ENCODE peak calls at places on chromosomes 7 and 10, in eight cellular contexts. R, Q, F, O, J, B, I and P are unnamed samples.

GRCh38 chr10:82394122-82394521 is 519.1 kb downstream of the NRG3 start:
- DNase-seq in R (no peak), J (no peak), F (peak; percentile 26), Q (no peak), O (peak; percentile 27), B (no peak), I (no peak), P (no peak)

GRCh38 chr7:24035653-24036414 is 248.2 kb upstream of the NPY start:
- DNase-seq in Q (no peak), J (no peak), I (no peak), R (no peak), B (no peak), F (no peak), O (no peak), P (no peak)

GRCh38 chr10:2488606-2489005 is 578.7 kb upstream of the PFKP start:
- DNase-seq in B (no peak), R (no peak), O (no peak), I (no peak), J (no peak), Q (no peak), F (no peak), P (no peak)

GRCh38 chr7:22361795-22362194 is 4.8 kb upstream of the RAPGEF5 start:
- DNase-seq in O (no peak), F (no peak), J (peak; percentile 2), B (peak; percentile 47), I (no peak), Q (no peak), R (no peak), P (no peak)

GRCh38 chr7:96346291-96346953 is 24.5 kb upstream of the SLC25A13 start:
- DNase-seq in F (no peak), R (no peak), I (no peak), J (no peak), Q (no peak), B (no peak), O (no peak), P (no peak)

GRCh38 chr7:80134536-80135305 is at the start of gene GNAI1:
- DNase-seq in F (peak; percentile 50), I (peak; percentile 26), Q (peak; percentile 60), B (peak; percentile 94), R (no peak), J (peak; percentile 74), O (peak; percentile 98), P (peak; percentile 81)

GRCh38 chr7:143345428-143345900 is 17.0 kb downstream of the FAM131B start:
- DNase-seq in R (no peak), F (no peak), B (peak; percentile 19), I (no peak), J (peak; percentile 32), Q (peak; percentile 73), O (peak; percentile 71), P (no peak)

GRCh38 chr10:93073539-93074136 is at the start of gene CYP26A1:
- DNase-seq in F (no peak), R (no peak), O (peak; percentile 64), Q (no peak), J (no peak), B (peak; percentile 45), I (no peak), P (no peak)

GRCh38 chr7:31699050-31699449 is 12.0 kb downstream of the PPP1R17 start:
- DNase-seq in J (no peak), R (no peak), I (no peak), B (no peak), Q (no peak), O (no peak), F (no peak), P (no peak)

GRCh38 chr10:53765311-53765710 is 992.7 kb upstream of the MBL2 start:
- DNase-seq in R (no peak), F (no peak), I (no peak), B (peak; percentile 75), O (no peak), Q (no peak), J (no peak), P (no peak)

DNA sequence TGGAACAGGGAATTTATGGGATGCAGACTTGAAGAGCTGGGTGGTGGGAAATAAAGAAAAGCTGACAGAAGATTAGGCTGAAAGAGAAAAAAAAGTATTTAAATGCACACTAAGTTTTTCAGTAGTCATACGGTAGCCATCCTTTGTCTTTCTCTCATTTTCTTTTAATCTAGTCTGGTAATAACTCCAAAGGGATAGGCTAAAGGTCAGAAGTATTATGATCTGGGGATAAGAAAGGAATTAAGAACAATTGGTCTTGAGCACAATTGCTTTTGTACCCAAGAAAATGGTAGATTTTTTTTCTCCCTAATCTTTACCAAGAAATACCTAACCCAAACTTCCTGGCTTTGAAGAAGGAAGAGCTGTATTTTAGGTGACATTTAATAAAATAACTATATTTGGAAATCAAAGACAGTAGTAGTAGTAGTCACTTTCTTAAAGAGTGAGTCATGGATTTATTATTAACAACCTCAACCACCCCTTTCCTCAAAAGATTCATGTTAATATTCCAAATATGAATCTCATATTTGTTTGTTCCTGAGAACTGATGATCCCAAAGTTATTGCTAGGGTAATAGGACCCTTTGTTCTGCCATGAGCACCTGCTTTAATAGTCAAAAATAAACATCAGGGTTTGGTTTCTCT is 120.2 kb upstream of the ODAD2 start:
- DNase-seq in O (no peak), F (no peak), J (no peak), I (no peak), Q (no peak), R (no peak), B (no peak), P (no peak)
- TF ChIP-seq CTCF in O (no peak), F (no peak), J (no peak), I (no peak), Q (no peak), R (no peak), B (no peak), P (no peak)

GRCh38 chr10:60981012-60981411 is 37.0 kb upstream of the RHOBTB1 start:
- DNase-seq in F (no peak), I (no peak), O (no peak), B (no peak), R (no peak), Q (no peak), J (peak; percentile 6), P (no peak)

GRCh38 chr10:60979667-60980104 is 35.7 kb upstream of the RHOBTB1 start:
- DNase-seq in O (no peak), B (no peak), Q (no peak), I (no peak), F (no peak), R (no peak), J (no peak), P (no peak)

GRCh38 chr10:60976687-60977086 is 32.7 kb upstream of the RHOBTB1 start:
- DNase-seq in B (no peak), Q (no peak), O (no peak), I (no peak), R (no peak), J (no peak), F (no peak), P (no peak)

GRCh38 chr10:60977161-60978128 is 33.5 kb upstream of the RHOBTB1 start:
- DNase-seq in Q (no peak), R (no peak), B (no peak), O (no peak), I (no peak), F (no peak), J (no peak), P (no peak)

DNA sequence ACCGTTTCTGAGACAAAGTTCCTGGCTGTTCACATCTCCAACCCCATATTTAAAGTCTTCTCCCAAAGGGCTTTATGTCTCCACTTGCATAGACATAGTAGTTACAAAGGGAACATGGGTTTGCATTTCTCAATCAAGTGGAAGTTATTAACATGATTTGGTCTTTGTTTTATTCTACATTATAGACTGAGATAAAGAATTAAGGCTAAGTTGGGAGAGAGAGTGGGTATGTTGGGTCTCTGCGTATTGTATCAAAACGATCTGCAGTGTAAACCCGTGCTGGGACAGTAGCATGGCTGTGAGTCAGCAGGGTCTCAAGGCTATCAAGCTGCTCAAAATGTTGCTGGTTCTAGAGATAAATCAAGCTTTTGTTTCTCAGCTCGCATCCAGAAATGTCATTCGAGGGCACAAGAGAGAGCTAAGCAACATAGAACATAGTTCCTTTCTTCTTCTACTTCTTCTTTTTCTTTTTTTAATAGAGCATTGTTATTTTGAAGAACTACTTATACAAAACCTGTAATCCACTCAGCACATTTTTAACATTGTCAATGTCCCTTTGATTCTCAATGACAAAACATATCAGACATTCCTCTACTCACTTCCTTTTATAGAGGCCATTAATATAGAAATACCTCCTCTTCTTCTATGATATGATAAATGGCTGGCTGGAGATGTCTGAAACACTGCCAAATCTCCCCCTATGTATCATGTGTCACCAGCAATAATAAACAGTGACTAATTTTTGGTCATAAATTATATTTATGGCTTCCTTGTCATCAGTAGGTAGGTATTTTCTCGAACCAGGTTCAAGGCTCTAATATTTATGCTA is 34.5 kb upstream of the RHOBTB1 start:
- DNase-seq in Q (peak; percentile 54), J (peak; percentile 38), F (no peak), B (peak; percentile 48), R (no peak), I (no peak), O (no peak), P (no peak)
- H3K4me3 ChIP-seq in Q (no peak overlapping the region), J (no peak overlapping the region), F (no peak overlapping the region), B (no peak overlapping the region), R (no peak overlapping the region), I (no peak overlapping the region), O (no peak overlapping the region), P (no peak overlapping the region)

DNA sequence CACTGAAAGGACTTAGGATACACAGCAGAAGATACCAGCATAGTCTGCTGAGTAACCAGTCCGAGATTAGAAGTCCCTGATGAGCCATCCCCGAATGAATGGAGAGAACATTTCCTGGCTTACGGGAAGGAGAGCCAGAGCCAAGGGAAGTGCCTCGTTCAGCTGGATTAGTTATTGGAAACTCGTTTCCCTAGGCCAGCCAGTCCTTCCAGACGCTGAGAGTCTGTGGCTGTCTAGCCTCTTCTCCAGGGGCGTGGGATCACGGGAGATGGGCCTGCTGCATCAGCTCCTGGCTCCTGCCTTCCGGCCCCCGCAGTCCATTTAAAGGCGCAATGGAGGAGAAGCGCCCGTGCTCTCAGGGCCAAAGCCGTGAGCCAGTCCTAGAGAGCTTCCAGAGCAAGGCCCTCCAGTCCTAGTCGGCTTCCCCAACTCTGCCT is 712.8 kb downstream of the PARD3 start:
- DNase-seq in J (peak; percentile 78), R (no peak), F (peak; percentile 81), O (peak; percentile 59), B (no peak), Q (no peak), I (no peak), P (peak; percentile 85)
- H3K27ac ChIP-seq in J (peak overlapping the region; percentile 91), R (no peak overlapping the region), F (peak overlapping the region; percentile 80), O (no peak overlapping the region), B (peak overlapping the region; percentile 6), Q (no peak overlapping the region), I (peak overlapping the region; percentile 85), P (peak overlapping the region; percentile 74)

GRCh38 chr10:69123747-69124557 is at the start of gene VPS26A:
- DNase-seq in B (peak; percentile 99), R (peak; percentile 97), J (peak; percentile 97), I (peak; percentile 96), F (peak; percentile 99), Q (peak; percentile 94), O (peak; percentile 99), P (peak; percentile 99)

GRCh38 chr10:69119896-69120295 is 4.1 kb upstream of the VPS26A start:
- DNase-seq in Q (no peak), I (no peak), R (no peak), J (no peak), F (no peak), B (peak; percentile 52), O (no peak), P (no peak)

GRCh38 chr10:69125554-69125953 is 1.6 kb downstream of the VPS26A start:
- DNase-seq in J (no peak), F (no peak), Q (no peak), R (no peak), B (no peak), O (no peak), I (no peak), P (no peak)

GRCh38 chr10:69124558-69125121 is 662 bp downstream of the VPS26A start:
- DNase-seq in I (no peak), B (peak; percentile 73), Q (peak; percentile 26), R (peak; percentile 57), J (peak; percentile 64), O (peak; percentile 44), F (peak; percentile 40), P (peak; percentile 24)

GRCh38 chr10:69123306-69123746 is 652 bp upstream of the VPS26A start:
- DNase-seq in Q (peak; percentile 41), O (peak; percentile 72), R (no peak), B (peak; percentile 69), I (no peak), F (no peak), J (peak; percentile 71), P (no peak)
- TF ChIP-seq CTCF in Q (no peak), O (no peak), R (peak; percentile 66), B (no peak), I (no peak), F (no peak), J (peak; percentile 51), P (no peak)